ENCODE peak calls at places on chromosomes 13 and 19, in eight cellular contexts. P is AG04450; J is thoracic aorta; A is effector memory CD4-positive, alpha-beta T cell; V is mesenchymal stem cell; D is tibial artery; C is tibial nerve; L is IMR-90. E is an unnamed sample.

GRCh38 chr13:84925443-84925842 is 873.8 kb downstream of the SLITRK6 start:
- DNase-seq in P (peak), J (no peak), A (no peak), V (peak), D (no peak), C (no peak), L (peak), E (no peak)

GRCh38 chr13:91133941-91134772 is 213.3 kb upstream of the MIR17HG start:
- DNase-seq in P (peak), J (no peak), A (no peak), V (peak), D (peak), C (no peak), L (peak), E (no peak)

GRCh38 chr19:6047741-6048231 is 62.5 kb downstream of the RFX2 start:
- DNase-seq in P (no peak), J (no peak), A (no peak), V (peak), D (no peak), C (no peak), L (peak), E (no peak)

GRCh38 chr19:7772752-7773291 is 9.8 kb downstream of the CLEC4M start:
- DNase-seq in P (no peak), J (no peak), A (no peak), V (peak), D (no peak), C (no peak), L (no peak), E (no peak)

GRCh38 chr13:52850396-52851152 is 2.1 kb upstream of the PCDH8 start:
- DNase-seq in P (no peak), J (peak), A (no peak), V (peak), D (peak), C (peak), L (peak), E (no peak)

GRCh38 chr19:51365211-51366049 is 758 bp downstream of the ETFB start:
- DNase-seq in P (no peak), J (no peak), A (no peak), V (peak), D (peak), C (no peak), L (peak), E (no peak)

GRCh38 chr19:33214621-33215020 is 11.0 kb downstream of the SLC7A10 start:
- DNase-seq in P (no peak), J (no peak), A (no peak), V (peak), D (no peak), C (no peak), L (peak), E (no peak)

GRCh38 chr19:3073159-3073563 is 10.9 kb upstream of the TLE5 start:
- DNase-seq in P (peak), J (no peak), A (no peak), V (peak), D (no peak), C (no peak), L (peak), E (no peak)

GRCh38 chr13:62781866-62782265 is 1366.2 kb upstream of the PCDH20 start:
- DNase-seq in P (no peak), J (no peak), A (no peak), V (no peak), D (no peak), C (no peak), L (peak), E (peak)

GRCh38 chr13:99320693-99321481 is 13.7 kb upstream of the GPR183 start:
- DNase-seq in P (peak), J (no peak), A (no peak), V (peak), D (no peak), C (no peak), L (peak), E (no peak)

GRCh38 chr19:2551172-2551863 is 75.4 kb downstream of the GADD45B start:
- DNase-seq in P (no peak), J (no peak), A (no peak), V (no peak), D (no peak), C (no peak), L (no peak), E (no peak)

GRCh38 chr13:60627071-60627686 is 230.2 kb downstream of the TDRD3 start:
- DNase-seq in P (no peak), J (no peak), A (no peak), V (peak), D (no peak), C (no peak), L (peak), E (no peak)

GRCh38 chr13:94112227-94112626 is 367.3 kb downstream of the DCT start:
- DNase-seq in P (peak), J (no peak), A (no peak), V (peak), D (peak), C (peak), L (peak), E (peak)

GRCh38 chr13:67224148-67224846 is 5.8 kb downstream of the PCDH9 start:
- DNase-seq in P (peak), J (peak), A (peak), V (peak), D (peak), C (peak), L (peak), E (no peak)

GRCh38 chr13:49998714-49999624 is 2.1 kb downstream of the TRIM13 start:
- DNase-seq in P (no peak), J (no peak), A (no peak), V (no peak), D (no peak), C (no peak), L (no peak), E (no peak)

GRCh38 chr13:49996166-49996915 is 501 bp upstream of the TRIM13 start:
- DNase-seq in P (peak), J (peak), A (peak), V (peak), D (peak), C (peak), L (peak), E (no peak)

GRCh38 chr13:49995535-49996165 is 1.2 kb upstream of the TRIM13 start:
- DNase-seq in P (no peak), J (no peak), A (no peak), V (peak), D (no peak), C (no peak), L (no peak), E (no peak)

GRCh38 chr13:49996951-49997895 is at the start of gene TRIM13:
- DNase-seq in P (peak), J (peak), A (peak), V (peak), D (peak), C (peak), L (peak), E (peak)

DNA sequence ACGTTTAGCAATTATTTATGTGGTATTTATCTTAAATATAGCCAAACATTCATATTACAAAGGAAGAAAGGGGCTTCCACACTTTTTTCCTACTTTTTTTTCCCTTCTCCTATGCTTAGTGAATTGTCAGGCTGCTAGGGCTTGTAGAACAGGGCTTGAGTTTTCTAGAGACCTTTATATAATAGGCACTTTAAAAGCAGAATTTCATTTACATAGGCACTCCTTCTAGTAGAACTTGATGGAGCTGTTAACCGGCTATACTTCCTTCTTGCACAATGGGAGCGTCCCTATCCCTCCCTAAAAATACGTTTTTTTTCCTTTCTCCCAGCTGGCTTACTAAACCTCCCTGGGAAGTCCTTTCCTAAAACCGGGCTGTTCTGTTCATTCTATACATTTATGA is 1.1 kb downstream of the TRIM13 start:
- DNase-seq in P (no peak), J (no peak), A (no peak), V (no peak), D (no peak), C (no peak), L (no peak), E (no peak)
- H3K4me3 ChIP-seq in P (peak), J (peak), A (no peak), V (no peak), D (peak), C (peak), L (peak), E (peak)

GRCh38 chr19:48967346-48968178 is 2.5 kb downstream of the FTL start:
- DNase-seq in P (no peak), J (no peak), A (no peak), V (peak), D (peak), C (no peak), L (peak), E (no peak)
- H3K4me3 ChIP-seq in P (peak), J (peak), A (no peak), V (no peak), D (peak), C (peak), L (peak), E (peak)

GRCh38 chr19:954672-955494 is 29.0 kb downstream of the ARID3A start:
- DNase-seq in P (no peak), J (no peak), A (no peak), V (peak), D (no peak), C (no peak), L (no peak), E (no peak)

GRCh38 chr19:952049-952679 is 26.3 kb downstream of the ARID3A start:
- DNase-seq in P (no peak), J (no peak), A (no peak), V (no peak), D (no peak), C (no peak), L (no peak), E (no peak)

GRCh38 chr19:954272-954671 is 28.4 kb downstream of the ARID3A start:
- DNase-seq in P (no peak), J (no peak), A (no peak), V (no peak), D (no peak), C (no peak), L (no peak), E (no peak)

GRCh38 chr19:952680-953500 is 27.1 kb downstream of the ARID3A start:
- DNase-seq in P (no peak), J (no peak), A (no peak), V (peak), D (no peak), C (no peak), L (no peak), E (no peak)

DNA sequence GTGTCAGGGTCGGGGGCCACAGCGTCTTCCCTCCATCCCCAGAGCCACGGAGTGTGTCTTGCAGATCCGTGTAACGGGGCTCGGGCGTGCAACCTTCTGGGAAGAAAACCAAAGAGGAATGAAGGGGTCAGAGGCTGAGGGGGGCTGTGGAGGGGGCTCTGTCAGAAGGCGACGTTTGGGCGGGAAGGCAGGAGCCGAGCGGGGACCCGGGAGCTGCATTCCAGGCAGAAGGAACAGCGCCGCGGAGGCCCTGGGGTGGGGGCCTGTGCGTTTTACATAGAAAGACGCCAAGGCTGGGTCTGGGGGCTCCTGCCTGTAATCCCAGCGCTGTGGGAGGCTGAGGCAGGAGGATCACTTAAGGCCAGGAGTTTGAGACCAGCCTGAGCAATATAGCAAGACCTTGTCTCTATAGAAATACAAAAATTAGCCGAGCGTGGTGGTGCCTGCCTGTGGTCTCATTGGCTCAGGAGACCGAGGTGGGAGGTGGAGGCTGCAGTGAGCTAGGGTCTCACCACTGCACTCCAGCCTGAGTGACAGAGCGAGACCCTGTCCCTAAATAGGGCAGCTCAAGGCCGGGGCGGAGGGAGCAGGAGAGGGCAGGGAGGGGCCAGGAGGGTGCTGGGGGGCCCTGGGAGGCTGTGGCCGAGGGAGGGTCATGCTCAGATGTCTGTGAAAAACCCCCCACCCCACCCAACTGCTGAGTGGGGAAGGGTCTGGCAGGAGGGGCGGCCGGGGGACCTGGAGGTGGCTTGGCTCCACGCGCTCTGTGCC is 27.9 kb downstream of the ARID3A start:
- DNase-seq in P (no peak), J (no peak), A (no peak), V (no peak), D (no peak), C (no peak), L (no peak), E (no peak)
- H3K4me3 ChIP-seq in P (no peak), J (no peak), A (peak), V (no peak), D (no peak), C (no peak), L (no peak), E (no peak)

GRCh38 chr13:112061367-112062046 is 5.4 kb upstream of the SOX1 start:
- DNase-seq in P (no peak), J (no peak), A (no peak), V (no peak), D (no peak), C (no peak), L (no peak), E (no peak)
- H3K4me3 ChIP-seq in P (no peak), J (no peak), A (no peak), V (no peak), D (no peak), C (no peak), L (no peak), E (no peak)

DNA sequence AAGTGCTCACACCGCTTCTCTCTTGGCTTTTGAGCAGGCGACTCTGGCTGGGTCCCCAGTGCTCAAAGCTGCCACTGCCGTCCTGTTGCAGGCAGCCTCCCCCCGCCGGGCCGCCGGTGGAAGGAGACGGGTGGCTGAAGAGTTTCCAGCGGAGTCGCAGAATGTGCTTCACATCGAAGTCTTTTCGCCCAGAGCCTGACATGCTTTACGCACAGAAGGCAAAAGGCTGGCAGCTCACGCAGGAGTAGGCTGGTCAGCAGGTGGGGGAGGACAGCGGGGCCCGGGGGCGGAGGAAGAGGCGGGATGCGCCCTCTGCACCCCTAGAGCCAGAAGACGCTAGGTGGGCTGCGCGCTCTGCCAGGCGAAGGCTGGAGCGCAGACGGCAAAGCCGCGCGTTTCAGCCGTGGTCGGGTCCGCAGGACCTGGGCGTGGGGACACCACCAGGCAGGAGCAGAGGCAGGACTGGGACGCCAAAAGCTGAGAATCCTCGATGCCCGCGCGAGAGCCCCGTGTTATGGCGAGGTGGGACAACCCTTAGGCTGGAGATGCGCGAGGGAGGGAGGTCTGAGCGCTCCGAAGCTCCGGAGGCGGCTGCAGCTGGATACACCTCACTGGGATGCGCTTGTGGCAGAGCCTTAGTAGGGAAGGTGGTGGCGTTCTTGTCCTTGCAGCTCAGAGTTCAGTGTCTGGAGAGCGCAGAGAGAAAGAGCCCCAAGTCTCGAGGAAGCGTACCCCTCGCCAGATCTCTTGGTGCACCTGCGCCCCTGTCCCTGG is at the start of gene ATXN8OS:
- DNase-seq in P (no peak), J (no peak), A (no peak), V (peak), D (no peak), C (no peak), L (no peak), E (no peak)
- H3K4me3 ChIP-seq in P (no peak), J (no peak), A (no peak), V (peak), D (no peak), C (no peak), L (no peak), E (peak)

DNA sequence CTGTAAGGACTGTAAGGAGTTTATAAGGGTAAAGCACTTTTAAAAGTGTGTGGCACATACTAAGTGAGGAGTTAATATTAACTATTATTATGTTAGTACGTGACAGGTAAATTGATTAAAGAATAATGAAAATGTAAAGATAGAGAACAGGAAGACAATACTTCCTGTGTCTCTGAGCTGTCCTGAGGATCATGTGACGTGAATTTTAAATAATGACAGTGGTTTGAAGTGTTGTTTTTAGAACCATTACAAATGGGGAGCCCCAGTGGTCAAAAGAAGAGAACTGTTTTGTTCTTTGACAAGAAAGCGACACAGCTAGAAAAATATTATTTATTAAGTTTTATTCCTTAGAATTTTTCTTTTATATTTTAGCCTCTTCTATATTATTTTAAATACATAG is 241.2 kb upstream of the STARD13 start:
- DNase-seq in P (no peak), J (no peak), A (no peak), V (no peak), D (no peak), C (no peak), L (no peak), E (no peak)
- H3K4me3 ChIP-seq in P (no peak), J (no peak), A (no peak), V (no peak), D (no peak), C (no peak), L (no peak), E (no peak)

E was measured in epithelial cell of proximal tubule.